ENCODE peak calls at places on chromosomes 4 and X, in six cellular contexts. One of them, this sample, is unnamed.

GRCh38 chr4:101977096-101977495 is 186.6 kb downstream of the BANK1 start:
- DNase-seq in GM23248: peak; percentile 99
- DNase-seq in AG10803: peak; percentile 99
- DNase-seq in fibroblast of pulmonary artery: peak; percentile 98
- DNase-seq in endothelial cell: no peak
- DNase-seq in uterus: no peak
- DNase-seq in this sample: no peak

GRCh38 chrX:15789979-15790765 is at the start of gene ZRSR2:
- DNase-seq in endothelial cell: peak; percentile 73
- DNase-seq in AG10803: peak; percentile 56
- DNase-seq in fibroblast of pulmonary artery: peak; percentile 66
- DNase-seq in uterus: peak; percentile 84
- DNase-seq in GM23248: peak; percentile 86
- DNase-seq in this sample: peak; percentile 91

GRCh38 chr4:142817442-142817841 is 28.7 kb downstream of the INPP4B start:
- DNase-seq in endothelial cell: no peak
- DNase-seq in fibroblast of pulmonary artery: peak; percentile 93
- DNase-seq in GM23248: peak; percentile 95
- DNase-seq in AG10803: peak; percentile 98
- DNase-seq in uterus: no peak
- DNase-seq in this sample: no peak

GRCh38 chr4:87317527-87317926 is 5.2 kb downstream of the HSD17B13 start:
- DNase-seq in uterus: no peak
- DNase-seq in fibroblast of pulmonary artery: peak; percentile 39
- DNase-seq in endothelial cell: no peak
- DNase-seq in GM23248: no peak
- DNase-seq in AG10803: no peak
- DNase-seq in this sample: no peak

GRCh38 chrX:139826065-139827044 is 106.5 kb downstream of the ATP11C start:
- DNase-seq in uterus: no peak
- DNase-seq in fibroblast of pulmonary artery: peak; percentile 55
- DNase-seq in GM23248: peak; percentile 68
- DNase-seq in endothelial cell: no peak
- DNase-seq in AG10803: peak; percentile 88
- DNase-seq in this sample: no peak

GRCh38 chrX:134025986-134026731 is 40.8 kb upstream of the GPC3 start:
- DNase-seq in uterus: no peak
- DNase-seq in AG10803: no peak
- DNase-seq in GM23248: no peak
- DNase-seq in fibroblast of pulmonary artery: no peak
- DNase-seq in endothelial cell: peak; percentile 4
- DNase-seq in this sample: no peak

GRCh38 chr4:7430368-7430964 is 4.3 kb downstream of the PSAPL1 start:
- DNase-seq in uterus: no peak
- DNase-seq in endothelial cell: no peak
- DNase-seq in GM23248: no peak
- DNase-seq in AG10803: no peak
- DNase-seq in fibroblast of pulmonary artery: no peak
- DNase-seq in this sample: no peak

GRCh38 chr4:169070895-169071218 is 60.8 kb upstream of the CBR4 start:
- DNase-seq in endothelial cell: no peak
- DNase-seq in uterus: no peak
- DNase-seq in AG10803: no peak
- DNase-seq in GM23248: no peak
- DNase-seq in fibroblast of pulmonary artery: peak; percentile 36
- DNase-seq in this sample: no peak

GRCh38 chr4:126939401-126939800 is 693.4 kb upstream of the INTU start:
- DNase-seq in uterus: no peak
- DNase-seq in GM23248: peak; percentile 79
- DNase-seq in AG10803: peak; percentile 78
- DNase-seq in endothelial cell: no peak
- DNase-seq in fibroblast of pulmonary artery: peak; percentile 48
- DNase-seq in this sample: no peak

GRCh38 chr4:79273918-79274317 is 51.9 kb downstream of the NAA11 start:
- DNase-seq in GM23248: peak; percentile 4
- DNase-seq in fibroblast of pulmonary artery: no peak
- DNase-seq in AG10803: no peak
- DNase-seq in uterus: no peak
- DNase-seq in endothelial cell: no peak
- DNase-seq in this sample: no peak

GRCh38 chrX:136143714-136144113 is 3.6 kb upstream of the FHL1 start:
- DNase-seq in uterus: no peak
- DNase-seq in fibroblast of pulmonary artery: no peak
- DNase-seq in GM23248: no peak
- DNase-seq in endothelial cell: no peak
- DNase-seq in AG10803: no peak
- DNase-seq in this sample: no peak

GRCh38 chr4:526189-526909 is 27.3 kb downstream of the PIGG start:
- DNase-seq in fibroblast of pulmonary artery: no peak
- DNase-seq in endothelial cell: no peak
- DNase-seq in AG10803: no peak
- DNase-seq in GM23248: no peak
- DNase-seq in uterus: no peak
- DNase-seq in this sample: no peak

GRCh38 chrX:15158736-15159406 is 111.0 kb downstream of the ASB9 start:
- DNase-seq in fibroblast of pulmonary artery: no peak
- DNase-seq in endothelial cell: no peak
- DNase-seq in uterus: no peak
- DNase-seq in AG10803: no peak
- DNase-seq in GM23248: peak; percentile 24
- DNase-seq in this sample: no peak

GRCh38 chrX:28802625-28803024 is 215.4 kb downstream of the IL1RAPL1 start:
- DNase-seq in GM23248: no peak
- DNase-seq in AG10803: no peak
- DNase-seq in uterus: no peak
- DNase-seq in fibroblast of pulmonary artery: peak; percentile 10
- DNase-seq in endothelial cell: no peak
- DNase-seq in this sample: no peak

GRCh38 chrX:44082829-44083228 is 109.6 kb upstream of the NDP start:
- DNase-seq in AG10803: no peak
- DNase-seq in uterus: no peak
- DNase-seq in endothelial cell: no peak
- DNase-seq in GM23248: no peak
- DNase-seq in fibroblast of pulmonary artery: no peak
- DNase-seq in this sample: no peak

GRCh38 chr4:38009949-38010348 is 49.8 kb downstream of the PTTG2 start:
- DNase-seq in fibroblast of pulmonary artery: no peak
- DNase-seq in GM23248: no peak
- DNase-seq in uterus: no peak
- DNase-seq in endothelial cell: no peak
- DNase-seq in AG10803: no peak
- DNase-seq in this sample: no peak

GRCh38 chrX:16528620-16529019 is 121.3 kb upstream of the S100G start:
- DNase-seq in GM23248: no peak
- DNase-seq in endothelial cell: no peak
- DNase-seq in AG10803: no peak
- DNase-seq in uterus: no peak
- DNase-seq in fibroblast of pulmonary artery: no peak
- DNase-seq in this sample: no peak

GRCh38 chr4:73698217-73698616 is 42.2 kb upstream of the CXCL8 start:
- DNase-seq in endothelial cell: no peak
- DNase-seq in GM23248: peak; percentile 63
- DNase-seq in AG10803: peak; percentile 60
- DNase-seq in fibroblast of pulmonary artery: peak; percentile 81
- DNase-seq in uterus: no peak
- DNase-seq in this sample: no peak

GRCh38 chr4:52658671-52659015 is 458 bp downstream of the USP46 start:
- DNase-seq in endothelial cell: no peak
- DNase-seq in GM23248: peak; percentile 35
- DNase-seq in AG10803: no peak
- DNase-seq in fibroblast of pulmonary artery: no peak
- DNase-seq in uterus: peak; percentile 22
- DNase-seq in this sample: peak; percentile 38

GRCh38 chrX:14801136-14801535 is 71.7 kb downstream of the FANCB start:
- DNase-seq in AG10803: peak; percentile 71
- DNase-seq in uterus: no peak
- DNase-seq in fibroblast of pulmonary artery: peak; percentile 4
- DNase-seq in GM23248: peak; percentile 63
- DNase-seq in endothelial cell: no peak
- DNase-seq in this sample: no peak

GRCh38 chrX:38519651-38520050 is 41.7 kb upstream of the TSPAN7 start:
- DNase-seq in endothelial cell: no peak
- DNase-seq in uterus: no peak
- DNase-seq in fibroblast of pulmonary artery: no peak
- DNase-seq in GM23248: no peak
- DNase-seq in AG10803: no peak
- DNase-seq in this sample: no peak

GRCh38 chrX:53087378-53087777 is 5.2 kb downstream of the TSPYL2 start:
- DNase-seq in GM23248: no peak
- DNase-seq in fibroblast of pulmonary artery: no peak
- DNase-seq in AG10803: no peak
- DNase-seq in uterus: no peak
- DNase-seq in endothelial cell: no peak
- DNase-seq in this sample: no peak

GRCh38 chr4:40307627-40308497 is 27.3 kb upstream of the CHRNA9 start:
- DNase-seq in endothelial cell: no peak
- DNase-seq in fibroblast of pulmonary artery: no peak
- DNase-seq in GM23248: no peak
- DNase-seq in AG10803: no peak
- DNase-seq in uterus: no peak
- DNase-seq in this sample: no peak

GRCh38 chr4:85777908-85778808 is 303.2 kb downstream of the ARHGAP24 start:
- DNase-seq in endothelial cell: no peak
- DNase-seq in GM23248: peak; percentile 44
- DNase-seq in uterus: no peak
- DNase-seq in AG10803: peak; percentile 36
- DNase-seq in fibroblast of pulmonary artery: peak; percentile 61
- DNase-seq in this sample: no peak

GRCh38 chrX:13689519-13690211 is 737 bp downstream of the RAB9A start:
- DNase-seq in GM23248: peak; percentile 59
- DNase-seq in AG10803: peak; percentile 15
- DNase-seq in fibroblast of pulmonary artery: no peak
- DNase-seq in uterus: no peak
- DNase-seq in endothelial cell: no peak
- DNase-seq in this sample: peak; percentile 18

GRCh38 chrX:4708970-4709760 is 995.7 kb upstream of the PRKX start:
- DNase-seq in GM23248: no peak
- DNase-seq in uterus: no peak
- DNase-seq in endothelial cell: no peak
- DNase-seq in fibroblast of pulmonary artery: no peak
- DNase-seq in AG10803: no peak
- DNase-seq in this sample: no peak

GRCh38 chrX:8323356-8323755 is 141.3 kb upstream of the VCX3B start:
- DNase-seq in endothelial cell: no peak
- DNase-seq in AG10803: no peak
- DNase-seq in GM23248: no peak
- DNase-seq in fibroblast of pulmonary artery: no peak
- DNase-seq in uterus: no peak
- DNase-seq in this sample: no peak

GRCh38 chr4:126888968-126889367 is 743.8 kb upstream of the INTU start:
- DNase-seq in fibroblast of pulmonary artery: peak; percentile 26
- DNase-seq in AG10803: peak; percentile 53
- DNase-seq in endothelial cell: no peak
- DNase-seq in uterus: no peak
- DNase-seq in GM23248: peak; percentile 79
- DNase-seq in this sample: no peak

GRCh38 chr4:133355636-133356035 is 206.5 kb downstream of the PCDH10 start:
- DNase-seq in fibroblast of pulmonary artery: peak; percentile 35
- DNase-seq in AG10803: no peak
- DNase-seq in uterus: no peak
- DNase-seq in GM23248: no peak
- DNase-seq in endothelial cell: no peak
- DNase-seq in this sample: no peak

GRCh38 chr4:183960021-183960420 is 54.9 kb downstream of the STOX2 start:
- DNase-seq in endothelial cell: peak; percentile 14
- DNase-seq in GM23248: peak; percentile 11
- DNase-seq in AG10803: peak; percentile 12
- DNase-seq in fibroblast of pulmonary artery: peak; percentile 64
- DNase-seq in uterus: peak; percentile 37
- DNase-seq in this sample: peak; percentile 72

GRCh38 chrX:2317527-2318055 is 183.2 kb downstream of the DHRSX start:
- DNase-seq in endothelial cell: no peak
- DNase-seq in uterus: no peak
- DNase-seq in fibroblast of pulmonary artery: no peak
- DNase-seq in GM23248: no peak
- DNase-seq in AG10803: no peak
- DNase-seq in this sample: no peak

GRCh38 chrX:37883196-37883595 is 35.8 kb upstream of the DYNLT3 start:
- DNase-seq in GM23248: no peak
- DNase-seq in AG10803: no peak
- DNase-seq in endothelial cell: no peak
- DNase-seq in fibroblast of pulmonary artery: peak; percentile 7
- DNase-seq in uterus: no peak
- DNase-seq in this sample: no peak

GRCh38 chrX:134654398-134655012 is 3.8 kb downstream of the PLAC1 start:
- DNase-seq in GM23248: no peak
- DNase-seq in AG10803: no peak
- DNase-seq in uterus: no peak
- DNase-seq in fibroblast of pulmonary artery: no peak
- DNase-seq in endothelial cell: no peak
- DNase-seq in this sample: no peak

GRCh38 chr4:149796381-149796780 is 19.3 kb downstream of the IQCM start:
- DNase-seq in fibroblast of pulmonary artery: no peak
- DNase-seq in uterus: no peak
- DNase-seq in AG10803: no peak
- DNase-seq in endothelial cell: no peak
- DNase-seq in GM23248: peak; percentile 15
- DNase-seq in this sample: no peak

GRCh38 chrX:63746278-63746677 is 38.7 kb downstream of the ARHGEF9 start:
- DNase-seq in GM23248: no peak
- DNase-seq in AG10803: no peak
- DNase-seq in endothelial cell: no peak
- DNase-seq in uterus: no peak
- DNase-seq in fibroblast of pulmonary artery: no peak
- DNase-seq in this sample: no peak

GRCh38 chrX:119177278-119177677 is 49.7 kb upstream of the KIAA1210 start:
- DNase-seq in uterus: no peak
- DNase-seq in endothelial cell: no peak
- DNase-seq in AG10803: no peak
- DNase-seq in fibroblast of pulmonary artery: no peak
- DNase-seq in GM23248: no peak
- DNase-seq in this sample: no peak

GRCh38 chrX:17635231-17635630 is 102.1 kb upstream of the SCML1 start:
- DNase-seq in fibroblast of pulmonary artery: peak; percentile 1
- DNase-seq in endothelial cell: no peak
- DNase-seq in AG10803: no peak
- DNase-seq in uterus: no peak
- DNase-seq in GM23248: no peak
- DNase-seq in this sample: peak; percentile 64

GRCh38 chr4:170776983-170777382 is 687.2 kb upstream of the AADAT start:
- DNase-seq in uterus: no peak
- DNase-seq in fibroblast of pulmonary artery: no peak
- DNase-seq in AG10803: no peak
- DNase-seq in GM23248: no peak
- DNase-seq in endothelial cell: no peak
- DNase-seq in this sample: no peak

GRCh38 chr4:54676062-54676461 is 18.3 kb downstream of the KIT start:
- DNase-seq in GM23248: no peak
- DNase-seq in uterus: no peak
- DNase-seq in fibroblast of pulmonary artery: no peak
- DNase-seq in AG10803: no peak
- DNase-seq in endothelial cell: no peak
- DNase-seq in this sample: no peak

GRCh38 chr4:13917010-13917409 is 289.5 kb upstream of the BOD1L1 start:
- DNase-seq in AG10803: peak; percentile 94
- DNase-seq in fibroblast of pulmonary artery: no peak
- DNase-seq in GM23248: peak; percentile 78
- DNase-seq in uterus: no peak
- DNase-seq in endothelial cell: no peak
- DNase-seq in this sample: no peak